ENCODE peak calls at places on chromosomes 6 and 20, in four cellular contexts. X is activated T-helper 9 cell treated with anti-CD3 and anti-CD28 coated beads, Interleukin-2, amount 50 U/mL, for 16 hours; A is stimulated activated CD4-positive, alpha-beta T cell treated with anti-CD3 and anti-CD28 coated beads, Interleukin-1b, Interleukin-23, amount 100 ng/mL, for 1 hour; G is tibial artery. F is an unnamed sample.
A peak's percentile ranks its signal among the peaks of the same experiment; 100 is the strongest.

GRCh38 chr20:4171538-4172116 is 156.3 kb upstream of the RNF24 start:
- DNase-seq in G (no peak), A (no peak), X (no peak), F (no peak)

GRCh38 chr20:17762243-17762872 is 62.6 kb downstream of the BANF2 start:
- DNase-seq in G (no peak), A (no peak), X (no peak), F (no peak)

GRCh38 chr20:10316582-10316981 is 98.0 kb downstream of the SNAP25 start:
- DNase-seq in A (no peak), X (no peak), G (no peak), F (no peak)

GRCh38 chr6:167102318-167102717 is 20.6 kb upstream of the CCR6 start:
- DNase-seq in A (no peak), G (no peak), X (no peak), F (no peak)

GRCh38 chr20:7180261-7181045 is 413.0 kb downstream of the BMP2 start:
- DNase-seq in X (no peak), G (no peak), A (no peak), F (peak; percentile 62)

GRCh38 chr6:107811591-107812218 is 12.4 kb downstream of the SCML4 start:
- DNase-seq in X (no peak), A (no peak), G (no peak), F (no peak)

GRCh38 chr20:37920679-37921322 is 17.9 kb downstream of the VSTM2L start:
- DNase-seq in G (no peak), X (no peak), A (no peak), F (no peak)

GRCh38 chr20:46803446-46804020 is 91.1 kb upstream of the EYA2 start:
- DNase-seq in G (no peak), A (no peak), X (no peak), F (no peak)

GRCh38 chr20:20334489-20334888 is 33.4 kb upstream of the INSM1 start:
- DNase-seq in A (no peak), X (no peak), G (no peak), F (no peak)

GRCh38 chr6:112030965-112031660 is 22.8 kb upstream of the CCN6 start:
- DNase-seq in X (no peak), A (no peak), G (no peak), F (no peak)

GRCh38 chr6:36349240-36349639 is 12.6 kb upstream of the BNIP5 start:
- DNase-seq in G (no peak), X (no peak), A (no peak), F (no peak)

GRCh38 chr20:24604966-24605365 is 135.5 kb downstream of the SYNDIG1 start:
- DNase-seq in A (no peak), G (no peak), X (no peak), F (no peak)

GRCh38 chr6:90284236-90284744 is 12.4 kb downstream of the BACH2 start:
- DNase-seq in A (no peak), X (peak; percentile 29), G (no peak), F (peak; percentile 94)